ENCODE peak calls at places on chromosomes 12 and 14, in ten cellular contexts. E is heart left ventricle, G is hepatocyte, N is ascending aorta, O is body of pancreas, U is Peyer's patch, X is fibroblast of lung, F is thyroid gland, H is endodermal cell, S is right atrium auricular region. D is an unnamed sample. For H3K4me1, the result is how much of the 10 kb centered on the place peaks cover.

GRCh38 chr12:94074970-94075695 is 73.2 kb upstream of the PLXNC1 start:
- DNase-seq in E (peak), G (peak), N (no peak), O (peak), U (no peak), X (peak), F (peak), H (peak), S (peak), D (peak)

GRCh38 chr12:124364543-124364942 is 69.7 kb downstream of the RFLNA start:
- DNase-seq in E (no peak), G (no peak), N (no peak), O (no peak), U (no peak), X (no peak), F (no peak), H (no peak), S (no peak), D (no peak)

GRCh38 chr12:91274886-91275285 is 92.3 kb upstream of the DCN start:
- DNase-seq in E (no peak), G (peak), N (no peak), O (no peak), U (no peak), X (peak), F (peak), H (no peak), S (no peak), D (no peak)

GRCh38 chr12:112107728-112108447 is 695 bp downstream of the NAA25 start:
- DNase-seq in E (peak), G (peak), N (no peak), O (peak), U (peak), X (peak), F (peak), H (peak), S (peak), D (no peak)

GRCh38 chr12:19915392-19916192 is 452.7 kb upstream of the PDE3A start:
- DNase-seq in E (no peak), G (peak), N (no peak), O (no peak), U (no peak), X (peak), F (no peak), H (no peak), S (no peak), D (peak)

GRCh38 chr12:98767248-98767647 is 122.2 kb downstream of the APAF1 start:
- DNase-seq in E (no peak), G (no peak), N (no peak), O (no peak), U (no peak), X (no peak), F (no peak), H (no peak), S (no peak), D (no peak)

GRCh38 chr14:64501326-64502171 is 2.1 kb downstream of the ZBTB25 start:
- DNase-seq in E (peak), G (peak), N (no peak), O (peak), U (peak), X (peak), F (peak), H (no peak), S (peak), D (peak)

GRCh38 chr12:74644681-74645080 is 107.0 kb downstream of the ATXN7L3B start:
- DNase-seq in E (no peak), G (no peak), N (no peak), O (no peak), U (no peak), X (no peak), F (no peak), H (no peak), S (no peak), D (no peak)

GRCh38 chr12:104944252-104944651 is 13.8 kb downstream of the SLC41A2 start:
- DNase-seq in E (no peak), G (no peak), N (no peak), O (no peak), U (no peak), X (no peak), F (no peak), H (no peak), S (no peak), D (peak)

GRCh38 chr14:56686416-56686815 is 106.8 kb downstream of the TMEM260 start:
- DNase-seq in E (peak), G (no peak), N (no peak), O (peak), U (no peak), X (no peak), F (peak), H (peak), S (no peak), D (no peak)

GRCh38 chr14:74459289-74459946 is 33.4 kb upstream of the SYNDIG1L start:
- DNase-seq in E (no peak), G (peak), N (no peak), O (no peak), U (no peak), X (peak), F (peak), H (peak), S (peak), D (peak)

GRCh38 chr12:80821513-80822000 is 104.8 kb downstream of the MYF5 start:
- DNase-seq in E (no peak), G (peak), N (no peak), O (no peak), U (no peak), X (no peak), F (no peak), H (peak), S (no peak), D (no peak)

GRCh38 chr12:57280234-57281062 is 29.5 kb upstream of the STAC3 start:
- DNase-seq in E (no peak), G (peak), N (no peak), O (peak), U (peak), X (peak), F (peak), H (peak), S (no peak), D (peak)

DNA sequence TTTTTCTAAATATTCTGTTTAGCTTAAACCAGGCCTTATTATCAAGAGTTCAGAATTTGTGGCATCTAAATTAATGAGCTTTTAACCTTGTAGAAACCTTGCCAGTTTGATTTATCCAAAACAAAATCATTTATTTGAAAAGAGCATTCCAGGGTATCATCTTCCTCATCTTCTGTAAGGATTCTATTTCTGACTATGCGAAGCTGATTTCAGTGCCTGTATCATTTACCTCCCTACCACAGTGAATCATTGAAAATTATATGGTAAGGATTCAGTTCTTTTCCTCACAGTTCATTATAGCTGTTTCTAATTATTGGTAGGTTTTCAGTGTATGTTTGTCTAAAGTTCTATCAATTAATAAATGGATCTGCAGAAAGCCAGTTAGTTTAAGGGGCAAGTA is 263.3 kb upstream of the RGS6 start:
- DNase-seq in E (no peak), G (no peak), N (no peak), O (no peak), U (no peak), X (no peak), F (no peak), H (no peak), S (no peak), D (no peak)
- H3K4me1 ChIP-seq in E (under half), G (under half), N (under half), O (under half), U (under half), X (under half), F (under half), H (under half), S (under half), D (under half)

DNA sequence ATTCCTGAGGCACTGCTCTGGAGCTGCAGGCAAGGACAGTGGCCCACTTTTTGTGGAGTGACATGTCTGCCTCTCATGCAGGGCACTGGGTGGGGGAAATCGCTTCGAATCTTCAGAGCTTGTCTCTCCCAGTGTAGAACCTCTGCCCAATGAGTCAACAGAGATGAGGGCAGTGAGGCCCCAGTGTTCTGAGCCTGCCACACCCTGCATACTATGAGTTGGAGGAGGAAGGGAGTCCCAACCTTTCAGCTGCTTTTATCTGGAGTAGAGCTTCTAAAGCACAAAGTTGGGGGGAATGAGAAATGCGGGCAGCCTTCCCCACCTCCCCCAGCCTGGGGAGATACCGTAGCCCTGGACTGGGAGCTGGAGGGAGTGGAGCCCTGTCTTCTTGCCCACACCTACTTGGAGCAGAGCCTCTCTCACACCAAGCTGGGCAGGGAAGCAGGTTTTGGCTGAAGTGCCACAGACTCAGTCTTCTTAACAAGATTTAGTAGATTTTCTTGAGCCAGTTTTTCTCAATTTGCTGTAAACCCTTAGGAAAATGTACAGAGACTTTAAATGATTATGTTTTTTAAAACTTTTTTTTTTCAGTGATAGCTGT is 159.1 kb downstream of the ADGRD1 start:
- DNase-seq in E (no peak), G (peak), N (no peak), O (no peak), U (no peak), X (no peak), F (peak), H (no peak), S (no peak), D (no peak)
- H3K4me1 ChIP-seq in E (under half), G (under half), N (under half), O (under half), U (under half), X (under half), F (half or more), H (under half), S (under half), D (under half)

GRCh38 chr14:50342211-50343080 is 30.3 kb downstream of the DMAC2L start:
- DNase-seq in E (peak), G (peak), N (no peak), O (peak), U (no peak), X (peak), F (peak), H (peak), S (peak), D (peak)
- H3K4me1 ChIP-seq in E (under half), G (half or more), N (under half), O (under half), U (under half), X (under half), F (under half), H (under half), S (under half), D (under half)

DNA sequence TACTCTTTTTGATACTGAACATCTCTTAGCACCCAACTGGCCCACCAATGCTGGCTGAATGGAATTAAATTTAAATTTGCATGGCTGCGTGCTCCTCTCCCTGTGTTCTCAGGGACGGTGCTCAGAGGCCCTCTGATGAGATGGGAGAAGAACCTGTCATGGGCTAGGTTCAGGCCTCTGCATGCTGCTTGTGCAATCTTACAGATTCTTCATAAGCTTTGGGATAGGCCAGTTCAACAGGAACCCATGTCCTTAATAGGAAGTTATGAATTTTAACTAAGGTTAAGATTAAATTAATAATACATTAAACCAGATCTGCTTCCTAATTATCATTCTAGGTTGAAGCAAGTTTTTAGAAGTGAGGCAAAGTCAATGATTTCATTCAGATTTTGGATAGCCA is 119.7 kb upstream of the LRIG3 start:
- DNase-seq in E (no peak), G (no peak), N (no peak), O (no peak), U (no peak), X (peak), F (no peak), H (no peak), S (no peak), D (no peak)
- H3K4me1 ChIP-seq in E (under half), G (under half), N (under half), O (under half), U (under half), X (under half), F (under half), H (under half), S (under half), D (under half)

GRCh38 chr12:116125981-116126566 is 151.4 kb downstream of the MED13L start:
- DNase-seq in E (no peak), G (no peak), N (no peak), O (no peak), U (no peak), X (peak), F (no peak), H (peak), S (no peak), D (no peak)

GRCh38 chr12:116125084-116125483 is 152.4 kb downstream of the MED13L start:
- DNase-seq in E (no peak), G (no peak), N (no peak), O (no peak), U (no peak), X (no peak), F (no peak), H (no peak), S (no peak), D (no peak)

GRCh38 chr12:116121453-116121871 is 156.0 kb downstream of the MED13L start:
- DNase-seq in E (no peak), G (no peak), N (no peak), O (no peak), U (no peak), X (peak), F (no peak), H (no peak), S (no peak), D (no peak)

GRCh38 chr12:116123511-116124258 is 153.8 kb downstream of the MED13L start:
- DNase-seq in E (peak), G (peak), N (no peak), O (no peak), U (no peak), X (peak), F (peak), H (peak), S (no peak), D (peak)

GRCh38 chr12:116122639-116123038 is 154.9 kb downstream of the MED13L start:
- DNase-seq in E (no peak), G (no peak), N (no peak), O (no peak), U (no peak), X (no peak), F (no peak), H (no peak), S (no peak), D (no peak)
- H3K4me1 ChIP-seq in E (under half), G (under half), N (under half), O (half or more), U (under half), X (under half), F (half or more), H (under half), S (under half), D (under half)

GRCh38 chr12:12511021-12511783 is 51.5 kb downstream of the DUSP16 start:
- DNase-seq in E (no peak), G (no peak), N (no peak), O (no peak), U (no peak), X (peak), F (no peak), H (no peak), S (no peak), D (no peak)
- H3K4me1 ChIP-seq in E (under half), G (under half), N (under half), O (under half), U (under half), X (under half), F (under half), H (under half), S (under half), D (under half)

GRCh38 chr14:104657563-104658324 is 31.7 kb upstream of the INF2 start:
- DNase-seq in E (no peak), G (no peak), N (no peak), O (peak), U (peak), X (no peak), F (no peak), H (peak), S (no peak), D (no peak)
- H3K4me1 ChIP-seq in E (under half), G (under half), N (under half), O (under half), U (under half), X (under half), F (under half), H (under half), S (under half), D (under half)

GRCh38 chr12:110532644-110533043 is 30.5 kb downstream of the RAD9B start:
- DNase-seq in E (no peak), G (no peak), N (no peak), O (no peak), U (no peak), X (no peak), F (no peak), H (no peak), S (no peak), D (no peak)

GRCh38 chr12:110533607-110534006 is 31.5 kb downstream of the RAD9B start:
- DNase-seq in E (no peak), G (peak), N (no peak), O (no peak), U (no peak), X (peak), F (no peak), H (peak), S (no peak), D (no peak)

GRCh38 chr12:110531741-110532333 is 29.7 kb downstream of the RAD9B start:
- DNase-seq in E (no peak), G (no peak), N (no peak), O (no peak), U (no peak), X (peak), F (no peak), H (no peak), S (no peak), D (peak)

GRCh38 chr12:110528277-110528839 is 26.2 kb downstream of the RAD9B start:
- DNase-seq in E (no peak), G (no peak), N (no peak), O (no peak), U (no peak), X (no peak), F (no peak), H (peak), S (no peak), D (no peak)

GRCh38 chr12:110530511-110530910 is 28.4 kb downstream of the RAD9B start:
- DNase-seq in E (no peak), G (no peak), N (no peak), O (no peak), U (no peak), X (no peak), F (no peak), H (peak), S (no peak), D (no peak)
- H3K4me1 ChIP-seq in E (under half), G (under half), N (under half), O (under half), U (under half), X (under half), F (under half), H (under half), S (under half), D (under half)

GRCh38 chr12:122029620-122030426 is 8.1 kb downstream of the BCL7A start:
- DNase-seq in E (no peak), G (no peak), N (no peak), O (peak), U (no peak), X (no peak), F (peak), H (peak), S (no peak), D (no peak)
- H3K4me1 ChIP-seq in E (under half), G (under half), N (under half), O (half or more), U (under half), X (under half), F (half or more), H (under half), S (under half), D (under half)

D was measured in small intestine.